ENCODE peak calls at places on chromosome 18, in five cellular contexts. K, S, W, C and O are unnamed samples.

GRCh38 chr18:26863122-26863879 is 2.2 kb downstream of the AQP4 start:
- DNase-seq in W (no peak), S (peak; percentile 3), K (no peak), C (peak; percentile 33), O (peak; percentile 64)

GRCh38 chr18:79182047-79182713 is 113.0 kb downstream of the ATP9B start:
- DNase-seq in S (no peak), W (peak; percentile 87), K (peak; percentile 78), C (no peak), O (no peak)

GRCh38 chr18:471701-472100 is 28.8 kb downstream of the COLEC12 start:
- DNase-seq in S (peak; percentile 85), W (no peak), C (peak; percentile 23), K (no peak), O (no peak)

GRCh38 chr18:58842978-58843661 is 21.6 kb upstream of the ZNF532 start:
- DNase-seq in K (no peak), W (no peak), C (no peak), S (no peak), O (no peak)

GRCh38 chr18:8841781-8842485 is 136.6 kb downstream of the MTCL1 start:
- DNase-seq in S (peak; percentile 18), C (peak; percentile 27), K (no peak), W (no peak), O (no peak)

GRCh38 chr18:70172225-70172624 is 33.3 kb downstream of the RTTN start:
- DNase-seq in W (no peak), K (no peak), C (peak; percentile 30), S (peak; percentile 63), O (no peak)

GRCh38 chr18:50819027-50819726 is 639 bp downstream of the MRO start:
- DNase-seq in C (peak; percentile 13), K (no peak), W (no peak), S (peak; percentile 28), O (peak; percentile 74)

GRCh38 chr18:24342347-24342746 is 55.3 kb downstream of the OSBPL1A start:
- DNase-seq in K (no peak), W (no peak), C (no peak), S (no peak), O (no peak)

GRCh38 chr18:79900610-79901570 is 50.6 kb downstream of the SLC66A2 start:
- DNase-seq in S (no peak), K (no peak), C (no peak), W (no peak), O (no peak)

GRCh38 chr18:37188016-37188791 is 359.3 kb downstream of the KIAA1328 start:
- DNase-seq in W (no peak), K (no peak), S (peak; percentile 37), C (no peak), O (no peak)

GRCh38 chr18:57125627-57126026 is 21.3 kb upstream of the BOD1L2 start:
- DNase-seq in S (no peak), K (no peak), W (no peak), C (no peak), O (no peak)
- TF ChIP-seq EZH2phosphoT487 in S (no peak), K (no peak), W (no peak), C (no peak), O (no peak)

GRCh38 chr18:77701977-77702376 is 452.3 kb downstream of the GALR1 start:
- DNase-seq in K (no peak), W (no peak), C (no peak), S (no peak), O (no peak)
- TF ChIP-seq EZH2phosphoT487 in K (no peak), W (no peak), C (no peak), S (no peak), O (no peak)

GRCh38 chr18:55136864-55137263 is 177.6 kb upstream of the CCDC68 start:
- DNase-seq in C (peak; percentile 53), K (no peak), S (peak; percentile 3), W (no peak), O (no peak)
- TF ChIP-seq EZH2phosphoT487 in C (no peak), K (no peak), S (no peak), W (no peak), O (no peak)

GRCh38 chr18:73153271-73153670 is 285.5 kb upstream of the NETO1 start:
- DNase-seq in W (no peak), K (no peak), C (peak; percentile 66), S (no peak), O (no peak)
- TF ChIP-seq EZH2phosphoT487 in W (no peak), K (no peak), C (no peak), S (no peak), O (no peak)

GRCh38 chr18:3869848-3870247 is 419.9 kb downstream of the TGIF1 start:
- DNase-seq in W (no peak), K (peak; percentile 56), C (peak; percentile 72), S (peak; percentile 76), O (peak; percentile 54)
- TF ChIP-seq EZH2phosphoT487 in W (no peak), K (no peak), C (no peak), S (no peak), O (no peak)

DNA sequence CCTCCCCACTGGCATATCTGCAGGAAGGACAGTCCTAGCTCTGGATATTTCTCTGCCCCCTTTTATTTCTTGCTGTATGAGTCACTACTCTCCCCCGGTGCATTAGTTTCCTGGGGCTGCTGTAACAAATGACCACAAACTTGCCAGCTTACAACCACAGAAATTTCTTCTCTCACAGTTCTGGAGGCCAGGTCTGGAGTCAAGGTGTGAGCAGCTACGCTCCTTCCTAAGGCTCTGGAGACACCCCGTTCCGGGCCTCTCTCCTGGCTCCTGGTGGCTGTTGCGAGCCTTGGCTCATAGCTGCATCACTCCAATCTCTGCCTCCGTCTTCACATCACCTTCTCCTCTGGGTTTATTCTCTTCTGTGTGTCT is 34.1 kb downstream of the PTPRM start:
- DNase-seq in S (peak; percentile 48), C (peak; percentile 70), K (no peak), W (peak; percentile 54), O (no peak)
- TF ChIP-seq EZH2phosphoT487 in S (no peak), C (no peak), K (no peak), W (no peak), O (no peak)